ENCODE peak calls at places on chromosome 7, in four cellular contexts. N, M, V and T are unnamed samples.

GRCh38 chr7:143399642-143400041 is 9.0 kb downstream of the EPHA1 start:
- DNase-seq in N (no peak), M (no peak), V (no peak), T (no peak)

GRCh38 chr7:49692516-49692915 is 80.9 kb upstream of the VWC2 start:
- DNase-seq in N (no peak), M (no peak), V (no peak), T (no peak)

GRCh38 chr7:142908921-142909870 is 23.7 kb upstream of the TRPV6 start:
- DNase-seq in N (no peak), M (no peak), V (no peak), T (no peak)

GRCh38 chr7:131105294-131105802 is 222.3 kb upstream of the MKLN1 start:
- DNase-seq in N (no peak), M (no peak), V (no peak), T (no peak)

GRCh38 chr7:923108-924041 is 31.1 kb downstream of the ADAP1 start:
- DNase-seq in N (peak), M (no peak), V (peak), T (peak)

GRCh38 chr7:104979167-104979841 is 34.7 kb upstream of the KMT2E start:
- DNase-seq in N (no peak), M (no peak), V (no peak), T (no peak)

GRCh38 chr7:7830122-7830878 is 111.9 kb upstream of the RPA3 start:
- DNase-seq in N (no peak), M (no peak), V (no peak), T (no peak)

GRCh38 chr7:150940446-150941102 is 37.5 kb downstream of the KCNH2 start:
- DNase-seq in N (no peak), M (no peak), V (no peak), T (no peak)

GRCh38 chr7:92753614-92754013 is 82.8 kb downstream of the CDK6 start:
- DNase-seq in N (no peak), M (no peak), V (no peak), T (no peak)

GRCh38 chr7:134820778-134821177 is 41.3 kb downstream of the CALD1 start:
- DNase-seq in N (no peak), M (no peak), V (no peak), T (no peak)

GRCh38 chr7:2437136-2437535 is 33.7 kb downstream of the CHST12 start:
- DNase-seq in N (no peak), M (no peak), V (no peak), T (no peak)

GRCh38 chr7:154330318-154330717 is 278.1 kb downstream of the DPP6 start:
- DNase-seq in N (no peak), M (no peak), V (no peak), T (no peak)

GRCh38 chr7:68537228-68538071 is 1060.8 kb upstream of the AUTS2 start:
- DNase-seq in N (no peak), M (no peak), V (no peak), T (no peak)

GRCh38 chr7:142885311-142886230 is at the start of gene TRPV6:
- DNase-seq in N (no peak), M (no peak), V (no peak), T (peak)

GRCh38 chr7:74355091-74355490 is 65.9 kb downstream of the CLIP2 start:
- DNase-seq in N (no peak), M (no peak), V (no peak), T (no peak)

GRCh38 chr7:157527235-157527634 is 190.4 kb downstream of the DNAJB6 start:
- DNase-seq in N (no peak), M (peak), V (peak), T (peak)

GRCh38 chr7:157265051-157265450 is 71.8 kb upstream of the DNAJB6 start:
- DNase-seq in N (no peak), M (no peak), V (no peak), T (no peak)

GRCh38 chr7:94004024-94004945 is at the start of gene BET1:
- DNase-seq in N (peak), M (peak), V (peak), T (peak)

GRCh38 chr7:2425749-2426148 is 22.3 kb downstream of the CHST12 start:
- DNase-seq in N (no peak), M (no peak), V (no peak), T (no peak)

GRCh38 chr7:29893351-29894005 is 87.2 kb downstream of the WIPF3 start:
- DNase-seq in N (no peak), M (no peak), V (no peak), T (no peak)

GRCh38 chr7:33191326-33191725 is 62.0 kb downstream of the BBS9 start:
- DNase-seq in N (no peak), M (no peak), V (no peak), T (no peak)
- TF ChIP-seq CTCF in N (no peak), M (no peak), V (no peak), T (no peak)

DNA sequence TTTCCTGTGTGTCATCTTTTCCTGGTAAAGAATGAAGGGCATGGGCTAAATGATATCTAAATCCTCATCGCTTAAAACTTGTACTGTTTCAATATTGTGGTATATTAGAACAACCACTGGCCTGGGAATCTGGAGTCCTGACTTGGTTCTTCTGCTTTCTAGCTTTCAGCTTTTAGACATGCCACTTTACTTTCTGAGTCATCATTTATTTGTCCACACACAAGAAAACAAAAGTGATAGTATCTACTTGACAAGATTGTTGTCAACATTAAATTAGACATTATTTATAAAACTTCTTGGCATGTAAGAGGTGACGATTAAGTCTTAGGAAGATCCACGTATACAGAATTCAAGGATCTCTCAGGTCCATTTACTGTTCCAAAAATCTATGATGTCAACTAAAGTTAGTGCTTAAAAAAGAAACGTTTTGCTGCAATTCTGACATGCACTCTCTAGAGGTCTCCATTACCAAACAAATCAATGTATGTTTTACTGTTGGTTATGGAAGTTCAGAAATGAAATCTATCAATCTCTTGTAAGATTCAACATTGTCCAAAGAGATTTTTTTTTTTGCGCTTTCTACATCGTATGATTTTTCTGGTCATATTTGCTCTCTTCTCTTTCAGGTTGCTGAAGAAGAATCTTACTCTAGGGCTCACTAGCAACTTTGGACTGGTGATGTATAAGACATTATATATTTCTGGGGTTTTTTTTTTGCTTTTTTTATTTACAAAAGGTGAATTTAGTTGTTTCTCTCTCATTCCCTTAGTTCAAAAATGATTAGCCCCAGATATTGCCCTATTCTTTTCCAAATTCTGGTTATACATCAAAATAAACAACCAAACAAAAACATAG is 53.6 kb upstream of the DYNC1I1 start:
- DNase-seq in N (no peak), M (no peak), V (no peak), T (no peak)
- TF ChIP-seq CTCF in N (peak), M (peak), V (peak), T (no peak)

GRCh38 chr7:51569581-51569980 is 253.0 kb upstream of the COBL start:
- DNase-seq in N (no peak), M (no peak), V (no peak), T (no peak)
- TF ChIP-seq CTCF in N (no peak), M (no peak), V (no peak), T (no peak)

GRCh38 chr7:132584796-132585494 is 8.7 kb upstream of the PLXNA4 start:
- DNase-seq in N (no peak), M (no peak), V (no peak), T (no peak)
- TF ChIP-seq CTCF in N (no peak), M (no peak), V (no peak), T (no peak)